ENCODE peak calls at places on chromosome 14, in eight cellular contexts. T is cardiac fibroblast, Z is left ventricle myocardium inferior, A is AG10803, J is coronary artery, M is WERI-Rb-1, U is heart right ventricle, V is adrenal gland. E is an unnamed sample.

GRCh38 chr14:91115986-91116385 is 2.1 kb downstream of the DGLUCY start:
- DNase-seq in M (no peak), U (no peak), A (no peak), V (peak; percentile 59), Z (no peak), T (peak; percentile 40), J (no peak), E (no peak)

GRCh38 chr14:52692248-52692962 is 3.0 kb downstream of the ERO1A start:
- DNase-seq in V (peak; percentile 24), U (no peak), M (no peak), T (peak; percentile 47), J (no peak), Z (no peak), A (peak; percentile 81), E (no peak)

GRCh38 chr14:91872517-91873470 is 5.5 kb upstream of the TC2N start:
- DNase-seq in V (peak; percentile 41), J (peak; percentile 93), T (peak; percentile 98), Z (peak; percentile 72), U (peak; percentile 64), A (peak; percentile 86), M (no peak), E (peak; percentile 21)

GRCh38 chr14:65072937-65073336 is 29.4 kb downstream of the MAX start:
- DNase-seq in Z (no peak), A (no peak), M (no peak), T (no peak), V (no peak), U (no peak), J (no peak), E (no peak)

GRCh38 chr14:92500491-92500941 is 13.1 kb upstream of the RIN3 start:
- DNase-seq in T (peak; percentile 45), A (no peak), V (no peak), Z (peak; percentile 63), M (no peak), J (peak; percentile 62), U (peak; percentile 46), E (peak; percentile 49)

GRCh38 chr14:33564774-33565630 is 385.9 kb downstream of the EGLN3 start:
- DNase-seq in T (peak; percentile 81), U (no peak), A (peak; percentile 30), J (no peak), M (no peak), V (no peak), Z (no peak), E (peak; percentile 86)

GRCh38 chr14:39029789-39030188 is 73.2 kb downstream of the SEC23A start:
- DNase-seq in Z (no peak), M (no peak), U (no peak), T (no peak), V (no peak), A (no peak), J (no peak), E (no peak)

GRCh38 chr14:68995731-68996130 is 16.6 kb upstream of the ACTN1 start:
- DNase-seq in V (no peak), T (no peak), U (no peak), J (no peak), M (no peak), Z (no peak), A (no peak), E (no peak)

GRCh38 chr14:44564908-44565307 is 57.8 kb upstream of the FSCB start:
- DNase-seq in J (no peak), V (no peak), Z (no peak), A (no peak), T (peak; percentile 29), U (no peak), M (no peak), E (peak; percentile 2)

GRCh38 chr14:75522224-75522764 is at the start of gene BATF:
- DNase-seq in J (no peak), U (no peak), M (no peak), T (no peak), A (no peak), V (no peak), Z (no peak), E (no peak)

GRCh38 chr14:79091381-79091963 is 921.3 kb downstream of the NRXN3 start:
- DNase-seq in V (no peak), Z (no peak), A (no peak), T (no peak), J (no peak), U (no peak), M (peak; percentile 82), E (no peak)
- TF ChIP-seq CTCF in V (no peak), Z (no peak), A (no peak), T (no peak), J (no peak), U (no peak), M (no peak), E (no peak)

DNA sequence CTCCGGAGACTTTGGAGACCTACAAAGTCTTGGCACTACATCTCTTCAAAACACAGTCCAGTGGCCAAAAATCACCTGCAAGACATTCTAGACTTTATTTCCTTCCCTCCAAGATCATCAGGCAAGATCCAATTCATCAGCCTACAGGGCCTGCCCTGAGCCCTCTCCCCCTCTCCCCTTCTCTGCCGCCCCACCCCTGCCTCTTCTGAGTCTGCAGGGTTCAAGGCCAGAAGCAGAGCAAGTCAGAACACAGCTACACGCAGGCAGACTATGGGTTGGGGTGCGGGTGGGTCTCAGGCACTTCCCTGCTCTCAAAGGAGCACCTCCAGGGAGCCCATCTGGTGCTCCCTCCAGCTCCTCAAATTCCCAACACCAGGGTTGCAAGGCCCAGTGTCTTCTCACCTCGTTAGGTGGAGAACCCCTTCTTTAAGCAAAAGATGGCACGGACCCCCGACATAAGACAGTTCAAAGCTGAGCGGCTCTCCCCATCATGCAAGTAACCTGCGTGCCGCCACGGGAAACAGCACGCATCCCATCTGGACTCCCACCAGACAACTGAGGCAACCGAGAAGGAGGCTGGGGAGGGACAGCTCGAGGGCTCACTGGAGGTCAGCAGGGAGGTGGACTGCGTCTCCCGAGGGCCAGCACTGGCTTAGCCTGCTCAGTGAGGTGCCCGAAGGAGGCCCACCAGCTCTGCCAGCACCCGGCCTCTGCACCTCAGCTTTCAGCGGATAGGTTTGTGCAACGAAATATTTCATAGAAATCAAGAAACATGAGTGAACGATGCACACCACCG is 5.6 kb upstream of the INF2 start:
- DNase-seq in A (no peak), J (no peak), T (no peak), Z (no peak), U (no peak), M (no peak), V (no peak), E (no peak)
- H3K4me3 ChIP-seq in A (no peak overlapping the region), J (no peak overlapping the region), T (no peak overlapping the region), Z (no peak overlapping the region), U (no peak overlapping the region), M (no peak overlapping the region), V (no peak overlapping the region), E (no peak overlapping the region)

GRCh38 chr14:60488175-60488574 is 2.3 kb upstream of the C14orf39 start:
- DNase-seq in Z (no peak), A (no peak), T (no peak), M (no peak), U (no peak), J (no peak), V (no peak), E (no peak)
- TF ChIP-seq CTCF in Z (no peak), A (peak; percentile 21), T (peak; percentile 12), M (no peak), U (no peak), J (no peak), V (no peak), E (no peak)

GRCh38 chr14:93973607-93974006 is 2.8 kb downstream of the ASB2 start:
- DNase-seq in V (no peak), A (no peak), M (no peak), T (no peak), J (no peak), Z (no peak), U (no peak), E (no peak)

GRCh38 chr14:93970589-93970966 is 5.8 kb downstream of the ASB2 start:
- DNase-seq in T (no peak), U (no peak), M (peak; percentile 17), A (no peak), Z (no peak), V (no peak), J (no peak), E (no peak)

GRCh38 chr14:93972618-93973205 is 3.7 kb downstream of the ASB2 start:
- DNase-seq in U (no peak), J (no peak), V (no peak), Z (no peak), T (no peak), M (no peak), A (no peak), E (no peak)

GRCh38 chr14:93970967-93971634 is 5.3 kb downstream of the ASB2 start:
- DNase-seq in V (no peak), M (peak; percentile 68), A (no peak), U (no peak), J (no peak), T (no peak), Z (no peak), E (no peak)

GRCh38 chr14:93971635-93972027 is 4.7 kb downstream of the ASB2 start:
- DNase-seq in J (no peak), U (no peak), A (no peak), T (no peak), M (no peak), V (no peak), Z (no peak), E (no peak)
- H3K4me3 ChIP-seq in J (peak overlapping the region; percentile 65), U (no peak overlapping the region), A (no peak overlapping the region), T (no peak overlapping the region), M (no peak overlapping the region), V (no peak overlapping the region), Z (peak overlapping the region; percentile 67), E (no peak overlapping the region)

DNA sequence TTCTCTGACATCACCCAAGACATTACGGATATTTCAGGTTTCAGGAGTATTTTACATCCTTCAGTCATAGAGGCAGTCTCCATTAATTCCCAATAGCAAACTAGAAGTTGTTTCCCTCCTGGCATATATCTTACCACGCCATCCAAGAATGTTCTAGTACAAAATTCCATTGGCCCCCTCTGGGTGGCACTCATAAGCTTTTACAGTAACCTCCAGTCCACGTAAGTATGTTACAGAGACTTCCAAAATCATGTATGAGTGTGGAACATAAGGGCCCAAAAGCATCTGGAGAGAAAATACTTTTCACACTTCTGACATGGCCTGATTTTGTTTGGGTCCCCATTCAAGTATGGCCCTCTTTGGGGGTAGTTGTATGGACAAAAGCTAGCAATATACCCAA is 58.1 kb upstream of the DHRS4 start:
- DNase-seq in V (no peak), T (peak; percentile 13), A (no peak), M (no peak), U (no peak), J (no peak), Z (no peak), E (no peak)
- TF ChIP-seq CTCF in V (no peak), T (no peak), A (peak; percentile 18), M (no peak), U (no peak), J (no peak), Z (no peak), E (no peak)

E was measured in astrocyte of the spinal cord.